ENCODE peak calls at places on chromosome 12, in six cellular contexts. P is cardiac fibroblast, R is colonic mucosa, X is sigmoid colon, S is upper lobe of right lung, V is AG04449. D is an unnamed sample.

GRCh38 chr12:64737539-64737938 is 21.7 kb downstream of the GNS start:
- DNase-seq in V (no peak), S (no peak), R (no peak), P (no peak), X (no peak), D (no peak)

GRCh38 chr12:126747530-126748149 is 1519.3 kb upstream of the TMEM132C start:
- DNase-seq in S (peak), V (no peak), X (no peak), P (peak), R (peak), D (peak)

GRCh38 chr12:12941450-12942350 is 10.3 kb downstream of the GPRC5D start:
- DNase-seq in P (peak), R (no peak), S (no peak), V (no peak), X (no peak), D (no peak)

GRCh38 chr12:1551496-1551895 is 42.9 kb downstream of the FBXL14 start:
- DNase-seq in P (no peak), X (no peak), V (no peak), S (no peak), R (no peak), D (no peak)

GRCh38 chr12:95574799-95575452 is 23.6 kb upstream of the USP44 start:
- DNase-seq in P (peak), R (no peak), V (no peak), S (no peak), X (no peak), D (peak)

GRCh38 chr12:447132-447531 is 12.6 kb upstream of the B4GALNT3 start:
- DNase-seq in P (no peak), X (no peak), R (no peak), S (no peak), V (no peak), D (no peak)

GRCh38 chr12:118060301-118061010 is 523 bp downstream of the WSB2 start:
- DNase-seq in R (peak), P (peak), S (peak), X (peak), V (no peak), D (peak)

GRCh38 chr12:59431266-59431665 is 164.6 kb upstream of the SLC16A7 start:
- DNase-seq in P (peak), S (no peak), X (no peak), R (no peak), V (no peak), D (no peak)

GRCh38 chr12:12172106-12172511 is 94.7 kb downstream of the LRP6 start:
- DNase-seq in P (peak), S (no peak), X (no peak), R (no peak), V (no peak), D (peak)

GRCh38 chr12:53998900-53999236 is 1.1 kb upstream of the HOXC9 start:
- DNase-seq in P (no peak), R (no peak), X (no peak), S (no peak), V (no peak), D (no peak)

GRCh38 chr12:6333566-6333965 is 8.3 kb downstream of the TNFRSF1A start:
- DNase-seq in P (peak), V (peak), X (no peak), S (no peak), R (no peak), D (no peak)

GRCh38 chr12:21566223-21566906 is 38.3 kb downstream of the GYS2 start:
- DNase-seq in R (no peak), S (no peak), V (no peak), P (no peak), X (no peak), D (no peak)

GRCh38 chr12:5627053-5627630 is 195.2 kb downstream of the NTF3 start:
- DNase-seq in S (no peak), R (no peak), X (no peak), V (no peak), P (no peak), D (no peak)

GRCh38 chr12:132162508-132163031 is 18.3 kb downstream of the NOC4L start:
- DNase-seq in P (peak), V (peak), R (no peak), S (peak), X (no peak), D (peak)

GRCh38 chr12:132165584-132165983 is 21.3 kb downstream of the NOC4L start:
- DNase-seq in S (peak), X (no peak), P (no peak), V (no peak), R (no peak), D (no peak)

GRCh38 chr12:132163041-132163910 is 19.0 kb downstream of the NOC4L start:
- DNase-seq in V (no peak), R (no peak), X (no peak), S (no peak), P (no peak), D (no peak)

GRCh38 chr12:132164426-132164825 is 20.2 kb downstream of the NOC4L start:
- DNase-seq in V (no peak), X (no peak), P (no peak), R (no peak), S (no peak), D (no peak)

DNA sequence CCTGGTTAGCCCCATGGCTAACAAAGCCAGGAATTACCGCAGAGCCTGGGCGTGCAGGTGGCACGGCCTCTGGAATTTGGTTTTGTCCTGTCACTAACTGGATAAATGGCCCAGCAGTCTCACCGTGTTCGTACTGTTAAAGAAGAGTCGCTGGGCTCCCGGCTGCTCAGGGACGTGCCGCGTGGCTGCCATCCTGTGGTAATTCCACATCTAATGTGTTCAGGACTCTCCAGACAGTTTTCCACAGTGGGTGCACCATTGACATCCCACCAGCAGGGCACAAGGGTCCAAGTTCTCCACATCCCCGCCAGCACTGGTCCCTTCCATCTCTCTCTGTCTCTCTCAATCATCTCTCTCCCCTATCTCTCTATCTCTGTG is 19.6 kb downstream of the NOC4L start:
- DNase-seq in P (no peak), S (no peak), X (no peak), V (no peak), R (no peak), D (no peak)
- TF ChIP-seq CTCF in P (peak), S (peak), X (no peak), V (no peak), R (no peak), D (peak)

GRCh38 chr12:121789233-121789781 is 4.2 kb downstream of the RHOF start:
- DNase-seq in R (no peak), X (no peak), P (no peak), S (peak), V (no peak), D (no peak)
- TF ChIP-seq CTCF in R (no peak), X (no peak), P (no peak), S (no peak), V (no peak), D (no peak)

DNA sequence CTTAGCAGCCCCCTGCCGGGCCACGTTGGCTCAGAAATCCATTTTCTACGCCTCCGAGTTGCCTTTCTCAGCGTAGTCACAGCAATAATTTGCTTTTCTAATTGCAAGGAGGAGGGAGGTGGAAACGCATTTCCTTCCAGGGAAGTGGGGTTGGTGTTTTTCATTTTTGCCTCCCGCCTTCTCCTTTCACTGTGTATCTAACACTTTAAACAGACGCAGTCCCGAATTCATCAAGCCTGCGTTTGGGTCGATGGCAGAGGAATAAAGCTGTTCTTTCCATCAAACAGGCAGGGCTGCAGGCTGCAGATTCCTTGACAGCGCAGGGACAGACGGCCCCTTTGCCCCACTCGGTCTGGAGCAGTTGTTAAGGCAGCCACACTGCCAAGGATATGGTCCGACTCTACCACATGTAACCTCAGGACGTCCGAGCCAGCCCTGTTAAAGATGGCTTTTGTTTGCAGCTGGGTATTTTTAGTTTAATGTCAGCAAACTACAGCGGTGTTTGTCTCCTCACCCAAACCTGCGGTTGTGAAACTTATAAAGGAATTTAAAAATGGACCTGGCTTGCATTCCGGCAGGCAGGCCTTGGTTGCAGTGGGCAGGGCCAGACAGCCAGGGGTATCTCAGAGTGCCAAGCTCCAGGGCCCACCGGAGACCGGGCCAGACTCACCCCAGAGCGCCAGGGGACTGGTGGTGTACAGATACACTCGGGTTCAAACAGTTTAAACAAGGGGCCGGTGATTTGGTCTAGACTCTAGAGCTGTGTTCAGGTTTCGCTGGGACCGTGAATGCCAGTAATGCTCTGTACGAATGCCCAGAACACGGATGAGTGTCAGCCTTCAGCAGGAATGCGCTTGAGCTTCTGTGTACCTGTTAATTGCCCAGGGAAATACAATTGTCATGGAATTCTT is 2.2 kb downstream of the CHST11 start:
- DNase-seq in X (no peak), R (peak), V (no peak), P (peak), S (peak), D (no peak)
- TF ChIP-seq CTCF in X (no peak), R (no peak), V (no peak), P (no peak), S (no peak), D (no peak)

GRCh38 chr12:108191086-108191485 is 62.0 kb downstream of the WSCD2 start:
- DNase-seq in X (no peak), P (no peak), V (no peak), S (no peak), R (no peak), D (no peak)

GRCh38 chr12:108193922-108194321 is 64.8 kb downstream of the WSCD2 start:
- DNase-seq in X (no peak), S (no peak), P (peak), R (peak), V (no peak), D (peak)

GRCh38 chr12:108191938-108192337 is 62.9 kb downstream of the WSCD2 start:
- DNase-seq in S (no peak), V (no peak), P (no peak), R (no peak), X (no peak), D (no peak)

GRCh38 chr12:108194585-108194984 is 65.5 kb downstream of the WSCD2 start:
- DNase-seq in S (no peak), P (no peak), X (no peak), V (no peak), R (no peak), D (no peak)

DNA sequence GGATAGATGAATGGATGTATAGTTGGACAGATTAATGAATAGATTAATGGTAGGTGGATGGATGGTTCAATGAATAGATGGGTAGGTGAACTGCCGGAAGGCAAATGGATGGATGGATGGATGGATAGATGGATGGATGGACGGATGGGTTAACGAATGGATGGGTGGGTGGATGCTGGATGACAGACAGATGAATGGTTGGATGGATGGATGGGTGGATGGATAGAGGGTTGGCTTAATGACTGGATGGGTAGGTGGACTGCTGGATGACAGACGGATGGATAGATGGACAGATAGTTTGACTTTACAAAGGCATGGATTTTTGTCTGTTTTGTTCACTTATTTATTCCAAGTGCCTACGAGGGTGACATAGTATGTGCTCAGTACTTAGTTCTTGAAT is 64.4 kb downstream of the WSCD2 start:
- DNase-seq in P (no peak), X (no peak), V (no peak), R (no peak), S (no peak), D (no peak)
- TF ChIP-seq CTCF in P (no peak), X (no peak), V (no peak), R (no peak), S (no peak), D (no peak)

GRCh38 chr12:28759334-28759733 is 389.7 kb upstream of the FAR2 start:
- DNase-seq in X (no peak), R (no peak), S (no peak), V (no peak), P (peak), D (peak)
- TF ChIP-seq CTCF in X (no peak), R (no peak), S (no peak), V (no peak), P (no peak), D (no peak)